ENCODE peak calls at places on chromosome 12, in ten cellular contexts. D, S, Z, F, W, K, T, G, U and Y are unnamed samples.

GRCh38 chr12:57261385-57261784 is 10.4 kb upstream of the STAC3 start:
- DNase-seq in D (no peak), S (no peak), Z (no peak), F (no peak), W (no peak), K (no peak), T (no peak), G (no peak), U (no peak), Y (peak; percentile 77)

GRCh38 chr12:109294286-109294796 is 14.7 kb downstream of the FOXN4 start:
- DNase-seq in D (no peak), S (no peak), Z (no peak), F (no peak), W (peak; percentile 42), K (no peak), T (no peak), G (no peak), U (peak; percentile 58), Y (no peak)

GRCh38 chr12:108117163-108117849 is 11.8 kb upstream of the WSCD2 start:
- DNase-seq in D (no peak), S (no peak), Z (no peak), F (no peak), W (no peak), K (no peak), T (no peak), G (no peak), U (no peak), Y (no peak)

GRCh38 chr12:69570000-69570516 is 15.2 kb upstream of the CCT2 start:
- DNase-seq in D (no peak), S (no peak), Z (no peak), F (peak; percentile 22), W (no peak), K (no peak), T (no peak), G (peak; percentile 43), U (no peak), Y (no peak)

GRCh38 chr12:49017764-49018281 is 753 bp downstream of the PRKAG1 start:
- DNase-seq in D (no peak), S (no peak), Z (no peak), F (peak; percentile 53), W (no peak), K (peak; percentile 46), T (peak; percentile 89), G (peak; percentile 59), U (peak; percentile 77), Y (no peak)

GRCh38 chr12:123126294-123127144 is 24.4 kb downstream of the PITPNM2 start:
- DNase-seq in D (no peak), S (no peak), Z (no peak), F (peak; percentile 99), W (no peak), K (peak; percentile 98), T (no peak), G (peak; percentile 97), U (no peak), Y (no peak)

GRCh38 chr12:15276088-15276698 is 46.1 kb upstream of the PTPRO start:
- DNase-seq in D (peak; percentile 28), S (no peak), Z (peak; percentile 58), F (peak; percentile 73), W (no peak), K (peak; percentile 29), T (no peak), G (peak; percentile 52), U (no peak), Y (peak; percentile 50)

GRCh38 chr12:115194448-115194847 is 510.5 kb upstream of the TBX3 start:
- DNase-seq in D (no peak), S (no peak), Z (no peak), F (no peak), W (no peak), K (no peak), T (no peak), G (no peak), U (no peak), Y (no peak)

GRCh38 chr12:113006641-113007040 is 28.3 kb downstream of the OAS2 start:
- DNase-seq in D (no peak), S (no peak), Z (no peak), F (no peak), W (no peak), K (no peak), T (no peak), G (no peak), U (no peak), Y (no peak)

GRCh38 chr12:49461221-49461620 is 77.6 kb upstream of the KCNH3 start:
- DNase-seq in D (no peak), S (no peak), Z (no peak), F (no peak), W (no peak), K (no peak), T (no peak), G (no peak), U (no peak), Y (no peak)

GRCh38 chr12:43863770-43864366 is 28.0 kb downstream of the TMEM117 start:
- DNase-seq in D (no peak), S (no peak), Z (no peak), F (no peak), W (no peak), K (no peak), T (no peak), G (no peak), U (no peak), Y (no peak)

GRCh38 chr12:15050664-15051063 is 77.8 kb downstream of the PDE6H start:
- DNase-seq in D (no peak), S (no peak), Z (no peak), F (no peak), W (no peak), K (no peak), T (no peak), G (no peak), U (no peak), Y (no peak)

GRCh38 chr12:127176804-127177203 is 1090.2 kb upstream of the TMEM132C start:
- DNase-seq in D (no peak), S (no peak), Z (no peak), F (no peak), W (no peak), K (no peak), T (no peak), G (no peak), U (no peak), Y (no peak)

GRCh38 chr12:46677749-46678148 is 148.0 kb downstream of the SLC38A4 start:
- DNase-seq in D (no peak), S (no peak), Z (no peak), F (peak; percentile 53), W (no peak), K (peak; percentile 55), T (no peak), G (no peak), U (no peak), Y (peak; percentile 2)

GRCh38 chr12:116074686-116075085 is 202.8 kb downstream of the MED13L start:
- DNase-seq in D (no peak), S (no peak), Z (no peak), F (no peak), W (no peak), K (no peak), T (no peak), G (no peak), U (no peak), Y (no peak)

GRCh38 chr12:39412210-39412609 is 30.7 kb downstream of the KIF21A start:
- DNase-seq in D (no peak), S (no peak), Z (no peak), F (no peak), W (no peak), K (no peak), T (no peak), G (no peak), U (no peak), Y (no peak)

GRCh38 chr12:80778005-80778541 is 61.4 kb downstream of the MYF5 start:
- DNase-seq in D (peak; percentile 24), S (no peak), Z (no peak), F (peak; percentile 98), W (peak; percentile 69), K (peak; percentile 94), T (no peak), G (peak; percentile 79), U (no peak), Y (peak; percentile 97)

GRCh38 chr12:114984641-114985041 is 300.7 kb upstream of the TBX3 start:
- DNase-seq in D (no peak), S (no peak), Z (no peak), F (no peak), W (no peak), K (peak; percentile 34), T (no peak), G (no peak), U (no peak), Y (no peak)

GRCh38 chr12:102356690-102357089 is 123.7 kb downstream of the IGF1 start:
- DNase-seq in D (no peak), S (no peak), Z (no peak), F (no peak), W (no peak), K (no peak), T (no peak), G (no peak), U (no peak), Y (no peak)

GRCh38 chr12:89909753-89910152 is 201.1 kb upstream of the ATP2B1 start:
- DNase-seq in D (no peak), S (no peak), Z (no peak), F (no peak), W (no peak), K (no peak), T (no peak), G (no peak), U (no peak), Y (no peak)

GRCh38 chr12:122499991-122500684 is 594 bp downstream of the ZCCHC8 start:
- DNase-seq in D (peak; percentile 37), S (peak; percentile 55), Z (peak; percentile 43), F (peak; percentile 75), W (peak; percentile 84), K (peak; percentile 73), T (peak; percentile 91), G (peak; percentile 48), U (peak; percentile 78), Y (peak; percentile 43)

GRCh38 chr12:32104572-32105355 is 1.9 kb upstream of the BICD1 start:
- DNase-seq in D (no peak), S (no peak), Z (no peak), F (no peak), W (no peak), K (no peak), T (no peak), G (no peak), U (no peak), Y (no peak)

GRCh38 chr12:75944097-75944904 is 87.3 kb downstream of the PHLDA1 start:
- DNase-seq in D (no peak), S (no peak), Z (no peak), F (peak; percentile 83), W (no peak), K (peak; percentile 95), T (no peak), G (peak; percentile 62), U (no peak), Y (no peak)

GRCh38 chr12:46443594-46444263 is 71.2 kb upstream of the SLC38A2 start:
- DNase-seq in D (no peak), S (no peak), Z (no peak), F (no peak), W (no peak), K (no peak), T (no peak), G (no peak), U (no peak), Y (no peak)

GRCh38 chr12:113983777-113984448 is 17.8 kb upstream of the RBM19 start:
- DNase-seq in D (no peak), S (no peak), Z (no peak), F (no peak), W (no peak), K (no peak), T (no peak), G (no peak), U (no peak), Y (no peak)